ENCODE peak calls at places on chromosomes 12 and 14, in seven cellular contexts. I is stomach, D is sigmoid colon, R is HCT116, K is transverse colon, C is Panc1, E is suprapubic skin. W is an unnamed sample.

GRCh38 chr12:27331299-27331926 is 1.2 kb upstream of the BMAL2 start:
- DNase-seq in I (no peak), E (no peak), K (no peak), R (peak; percentile 66), C (peak; percentile 89), D (no peak), W (peak; percentile 25)

GRCh38 chr12:68157295-68157871 is 2.2 kb downstream of the IFNG start:
- DNase-seq in E (no peak), K (no peak), I (no peak), R (no peak), D (no peak), C (no peak), W (no peak)

GRCh38 chr14:75648066-75648838 is 12.4 kb downstream of the ERG28 start:
- DNase-seq in C (peak; percentile 92), R (peak; percentile 54), E (no peak), I (peak; percentile 75), K (no peak), D (peak; percentile 68), W (peak; percentile 72)

GRCh38 chr14:92624764-92625163 is 111.2 kb downstream of the RIN3 start:
- DNase-seq in K (no peak), E (no peak), I (no peak), R (no peak), C (no peak), D (no peak), W (no peak)

GRCh38 chr14:29749327-29749726 is 178.3 kb downstream of the PRKD1 start:
- DNase-seq in R (no peak), C (no peak), I (no peak), D (no peak), K (no peak), E (no peak), W (no peak)

GRCh38 chr14:60753264-60754126 is 18.9 kb downstream of the MNAT1 start:
- DNase-seq in E (no peak), C (no peak), D (no peak), K (peak; percentile 8), I (no peak), R (no peak), W (no peak)

GRCh38 chr14:25010471-25010870 is 39.5 kb downstream of the STXBP6 start:
- DNase-seq in I (no peak), E (no peak), K (no peak), R (no peak), D (no peak), C (no peak), W (no peak)

GRCh38 chr14:77155083-77155482 is 13.5 kb upstream of the ZDHHC22 start:
- DNase-seq in I (no peak), K (no peak), R (no peak), E (no peak), C (no peak), D (no peak), W (no peak)

GRCh38 chr12:115257791-115258190 is 573.8 kb upstream of the TBX3 start:
- DNase-seq in R (no peak), C (no peak), E (no peak), D (no peak), I (no peak), K (no peak), W (no peak)

GRCh38 chr12:124086299-124086898 is 113.4 kb downstream of the ZNF664 start:
- DNase-seq in R (no peak), C (no peak), I (no peak), D (no peak), E (no peak), K (no peak), W (no peak)

GRCh38 chr14:54489731-54490447 is 1.1 kb upstream of the GMFB start:
- DNase-seq in I (no peak), E (no peak), R (no peak), D (no peak), C (no peak), K (no peak), W (no peak)

GRCh38 chr14:81927069-81927468 is 393.4 kb upstream of the SEL1L start:
- DNase-seq in I (no peak), D (no peak), C (no peak), R (no peak), K (no peak), E (no peak), W (no peak)

GRCh38 chr12:108594960-108595710 is 2.7 kb downstream of the TMEM119 start:
- DNase-seq in I (no peak), C (no peak), D (no peak), K (no peak), R (no peak), E (no peak), W (no peak)

GRCh38 chr12:110245278-110245868 is 35.7 kb upstream of the ATP2A2 start:
- DNase-seq in K (peak; percentile 81), C (no peak), D (no peak), R (no peak), E (no peak), I (peak; percentile 72), W (no peak)

GRCh38 chr12:46900734-46901463 is 75.1 kb upstream of the SLC38A4 start:
- DNase-seq in E (no peak), D (no peak), I (no peak), C (no peak), K (no peak), R (no peak), W (no peak)

GRCh38 chr12:56252649-56253048 is 5.5 kb downstream of the ANKRD52 start:
- DNase-seq in R (no peak), K (no peak), E (no peak), C (no peak), I (no peak), D (no peak), W (no peak)

GRCh38 chr14:89563503-89563902 is 146.5 kb upstream of the FOXN3 start:
- DNase-seq in E (no peak), C (no peak), I (no peak), K (no peak), D (no peak), R (no peak), W (no peak)

GRCh38 chr12:6958609-6959375 is 7.6 kb downstream of the PTPN6 start:
- DNase-seq in R (no peak), D (peak; percentile 68), E (no peak), I (no peak), C (no peak), K (peak; percentile 75), W (no peak)

GRCh38 chr12:42968426-42968825 is 378.9 kb upstream of the PRICKLE1 start:
- DNase-seq in I (no peak), C (no peak), E (no peak), D (no peak), R (no peak), K (no peak), W (no peak)

GRCh38 chr14:64503434-64504309 is at the start of gene ZBTB25:
- DNase-seq in I (peak; percentile 89), D (peak; percentile 96), C (no peak), R (peak; percentile 90), K (peak; percentile 91), E (peak; percentile 94), W (peak; percentile 83)

GRCh38 chr14:64500088-64500487 is 3.5 kb downstream of the ZBTB25 start:
- DNase-seq in D (no peak), I (no peak), C (no peak), K (no peak), E (no peak), R (no peak), W (no peak)

GRCh38 chr14:64503184-64503433 is 529 bp downstream of the ZBTB25 start:
- DNase-seq in I (no peak), K (no peak), E (no peak), C (no peak), R (no peak), D (peak; percentile 75), W (no peak)

GRCh38 chr14:64502476-64503183 is 1.0 kb downstream of the ZBTB25 start:
- DNase-seq in K (peak; percentile 36), D (peak; percentile 69), C (no peak), I (peak; percentile 43), R (no peak), E (peak; percentile 74), W (peak; percentile 63)

GRCh38 chr14:64501326-64502171 is 2.1 kb downstream of the ZBTB25 start:
- DNase-seq in R (no peak), E (peak; percentile 72), C (no peak), K (peak; percentile 68), D (peak; percentile 92), I (peak; percentile 43), W (peak; percentile 69)
- TF ChIP-seq POLR2AphosphoS5 in R (no peak), E (peak; percentile 26), C (no peak), K (peak; percentile 75), D (peak; percentile 87), I (peak; percentile 81), W (peak; percentile 77)

GRCh38 chr12:125192690-125193221 is 127.5 kb downstream of the AACS start:
- DNase-seq in C (no peak), E (no peak), R (no peak), K (no peak), I (no peak), D (no peak), W (no peak)
- TF ChIP-seq POLR2AphosphoS5 in C (no peak), E (no peak), R (no peak), K (no peak), I (no peak), D (no peak), W (no peak)

DNA sequence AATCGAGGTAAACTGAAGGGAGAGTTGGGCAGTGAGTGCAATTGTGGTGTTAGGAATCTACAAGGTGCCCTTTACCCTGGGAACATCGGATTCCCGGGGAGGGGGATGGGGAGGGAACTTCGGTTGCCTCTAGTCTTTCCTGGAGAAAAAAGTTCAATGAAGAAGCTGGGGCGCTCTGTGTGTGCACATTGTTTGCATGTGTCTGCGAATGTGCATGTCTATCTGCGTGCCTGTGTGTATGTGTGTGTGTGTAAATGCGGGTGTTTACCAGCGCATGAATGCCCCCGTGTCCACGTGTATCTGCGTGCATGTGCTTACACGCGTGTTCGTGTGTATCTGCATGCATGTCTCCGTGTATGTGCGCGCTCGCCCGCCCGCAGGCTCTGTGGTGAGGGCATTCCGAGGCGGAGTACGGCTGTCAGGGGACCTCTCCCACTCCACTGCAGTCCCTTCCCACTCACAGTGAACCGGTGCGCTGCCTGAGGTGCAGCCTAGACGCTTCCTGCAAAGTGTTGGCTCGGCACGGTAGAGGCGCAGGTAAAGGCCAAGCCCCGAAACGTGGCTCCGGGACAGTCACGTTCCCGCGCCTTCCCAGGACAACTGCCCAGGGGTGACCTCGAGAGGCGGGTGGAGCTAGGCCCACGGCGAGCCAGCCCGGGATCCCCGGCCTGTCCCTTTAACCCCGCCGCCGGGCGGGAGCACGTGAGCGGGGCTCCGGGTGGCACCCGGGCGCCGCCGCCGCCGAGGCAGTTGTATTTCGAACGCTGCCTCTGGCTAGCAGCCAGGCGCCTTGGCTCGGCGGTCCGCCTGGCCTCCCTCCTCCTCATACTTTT is 586 bp upstream of the HMGA2 start:
- DNase-seq in C (peak; percentile 69), I (peak; percentile 70), E (peak; percentile 62), D (peak; percentile 58), R (peak; percentile 74), K (peak; percentile 73), W (peak; percentile 6)
- TF ChIP-seq POLR2AphosphoS5 in C (peak; percentile 59), I (no peak), E (no peak), D (no peak), R (peak; percentile 77), K (peak; percentile 40), W (no peak)

DNA sequence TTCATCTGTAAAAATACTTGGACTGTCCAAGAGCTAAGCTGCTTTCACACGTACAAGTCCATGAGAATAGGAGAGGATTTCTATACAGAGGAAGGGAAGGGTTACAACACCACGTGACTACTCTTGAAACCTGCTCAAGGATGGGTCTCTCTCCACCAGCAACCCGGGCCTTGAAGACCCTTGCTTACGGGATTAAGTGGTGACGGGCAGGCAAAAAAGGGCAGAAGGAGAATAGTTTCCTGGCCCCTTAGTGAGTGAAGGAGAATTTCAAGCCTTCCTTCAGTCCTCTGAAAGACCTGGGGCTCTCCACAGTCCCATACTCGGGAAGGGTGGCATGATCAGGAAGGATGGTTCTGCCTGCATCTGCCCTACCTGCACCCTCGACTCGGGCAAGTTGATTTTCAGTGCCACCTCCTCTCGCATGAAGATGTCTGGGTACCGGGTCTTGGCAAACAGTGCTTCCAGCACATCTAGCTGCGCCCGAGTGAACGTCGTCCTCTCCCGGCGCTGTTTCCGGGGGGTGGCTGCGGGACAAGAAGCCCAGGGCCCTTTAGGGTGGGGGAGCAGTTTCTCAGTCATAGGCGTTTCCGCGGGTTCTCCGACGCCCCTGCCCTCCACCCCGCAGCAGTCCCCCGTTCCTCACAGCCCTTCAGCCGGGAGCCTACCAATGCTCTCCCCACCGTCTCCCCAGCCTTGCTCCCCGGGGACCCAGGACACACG is 6.3 kb downstream of the OTX2 start:
- DNase-seq in K (no peak), C (no peak), E (no peak), I (no peak), D (no peak), R (no peak), W (no peak)
- TF ChIP-seq POLR2AphosphoS5 in K (no peak), C (no peak), E (no peak), I (no peak), D (no peak), R (no peak), W (no peak)

W was measured in prostate gland.